ENCODE peak calls at places on chromosomes 6 and 20, in eight cellular contexts. P, X, L, D, J, V, I and K are unnamed samples.

GRCh38 chr6:25478973-25479372 is 173.0 kb upstream of the SCGN start:
- DNase-seq in J (no peak), D (no peak), I (no peak), L (no peak), X (no peak), V (no peak), P (no peak), K (no peak)

GRCh38 chr20:38412877-38413577 is 22.1 kb downstream of the SNHG17 start:
- DNase-seq in I (no peak), V (no peak), P (no peak), L (no peak), X (peak; percentile 4), J (no peak), D (no peak), K (no peak)

GRCh38 chr20:22825546-22825945 is 209.6 kb upstream of the SSTR4 start:
- DNase-seq in P (no peak), J (no peak), V (no peak), X (no peak), I (peak; percentile 13), D (no peak), L (no peak), K (no peak)

GRCh38 chr20:46304361-46304760 is 3.9 kb downstream of the CDH22 start:
- DNase-seq in X (no peak), D (no peak), L (no peak), I (no peak), J (peak; percentile 66), P (no peak), V (no peak), K (peak; percentile 19)

GRCh38 chr6:168874637-168875036 is 379.0 kb downstream of the THBS2 start:
- DNase-seq in I (no peak), P (no peak), V (no peak), D (no peak), L (no peak), X (no peak), J (no peak), K (no peak)

GRCh38 chr6:129567374-129567773 is 142.6 kb downstream of the ARHGAP18 start:
- DNase-seq in J (peak; percentile 16), V (no peak), P (no peak), X (peak; percentile 78), I (peak; percentile 15), L (no peak), D (no peak), K (no peak)

GRCh38 chr6:12060780-12061619 is 48.9 kb downstream of the HIVEP1 start:
- DNase-seq in J (peak; percentile 26), P (no peak), V (no peak), X (peak; percentile 68), I (peak; percentile 71), L (peak; percentile 74), D (no peak), K (peak; percentile 68)

GRCh38 chr6:143629104-143630080 is 48.4 kb upstream of the PHACTR2 start:
- DNase-seq in D (no peak), I (no peak), X (no peak), J (no peak), V (peak; percentile 34), L (no peak), P (no peak), K (no peak)

GRCh38 chr20:31845300-31845863 is at the start of gene FOXS1:
- DNase-seq in P (no peak), V (no peak), I (peak; percentile 23), L (no peak), D (no peak), X (no peak), J (no peak), K (no peak)

GRCh38 chr6:36682328-36683144 is 4.0 kb downstream of the CDKN1A start:
- DNase-seq in I (no peak), X (no peak), D (no peak), V (no peak), P (no peak), L (peak; percentile 67), J (peak; percentile 77), K (no peak)

GRCh38 chr20:20683922-20684321 is 28.5 kb downstream of the RALGAPA2 start:
- DNase-seq in I (no peak), D (no peak), J (no peak), P (no peak), L (no peak), V (no peak), X (no peak), K (no peak)

GRCh38 chr6:75770844-75771243 is 21.8 kb downstream of the MYO6 start:
- DNase-seq in L (no peak), P (no peak), D (no peak), V (no peak), J (no peak), I (no peak), X (no peak), K (no peak)